ENCODE peak calls at places on chromosomes 5 and 9, in six cellular contexts. U is HCT116, G is A549, Y is HepG2, H is H1, A is K562. F is an unnamed sample.

GRCh38 chr5:178330791-178331404 is 98.3 kb upstream of the PHYKPL start:
- DNase-seq in U (no peak), G (no peak), Y (no peak), H (no peak), A (no peak), F (peak)

GRCh38 chr9:98227883-98228282 is 27.6 kb downstream of the TBC1D2 start:
- DNase-seq in U (no peak), G (no peak), Y (peak), H (no peak), A (no peak), F (no peak)

GRCh38 chr9:19619221-19619620 is 169.6 kb downstream of the SLC24A2 start:
- DNase-seq in U (no peak), G (no peak), Y (no peak), H (no peak), A (no peak), F (no peak)

GRCh38 chr5:95759634-95760033 is 28.5 kb downstream of the RHOBTB3 start:
- DNase-seq in U (no peak), G (no peak), Y (peak), H (no peak), A (no peak), F (no peak)

GRCh38 chr9:72839140-72839539 is 113.7 kb downstream of the ALDH1A1 start:
- DNase-seq in U (no peak), G (no peak), Y (no peak), H (no peak), A (no peak), F (no peak)

GRCh38 chr9:72983512-72984021 is 30.7 kb upstream of the ALDH1A1 start:
- DNase-seq in U (no peak), G (peak), Y (peak), H (no peak), A (no peak), F (no peak)

GRCh38 chr5:3234566-3234965 is 361.1 kb upstream of the IRX1 start:
- DNase-seq in U (no peak), G (no peak), Y (no peak), H (no peak), A (no peak), F (no peak)

GRCh38 chr5:38400365-38400764 is 142.0 kb downstream of the EGFLAM start:
- DNase-seq in U (no peak), G (no peak), Y (no peak), H (no peak), A (no peak), F (no peak)

GRCh38 chr9:111597852-111598729 is 1.4 kb downstream of the PTGR1 start:
- DNase-seq in U (peak), G (peak), Y (peak), H (peak), A (peak), F (peak)

GRCh38 chr5:113047234-113047633 is 70.6 kb downstream of the DCP2 start:
- DNase-seq in U (peak), G (no peak), Y (no peak), H (no peak), A (peak), F (no peak)

GRCh38 chr9:85508616-85509015 is 233.1 kb downstream of the AGTPBP1 start:
- DNase-seq in U (no peak), G (no peak), Y (peak), H (no peak), A (peak), F (no peak)

GRCh38 chr9:124010303-124010664 is 1.3 kb upstream of the LHX2 start:
- DNase-seq in U (no peak), G (no peak), Y (no peak), H (no peak), A (no peak), F (no peak)

GRCh38 chr5:87627360-87627759 is 214.6 kb upstream of the CCNH start:
- DNase-seq in U (no peak), G (no peak), Y (no peak), H (no peak), A (no peak), F (no peak)

GRCh38 chr9:128120061-128120740 is 7.3 kb downstream of the PTGES2 start:
- DNase-seq in U (no peak), G (no peak), Y (no peak), H (no peak), A (no peak), F (no peak)

GRCh38 chr9:82570226-82570625 is 492.7 kb downstream of the RASEF start:
- DNase-seq in U (no peak), G (no peak), Y (no peak), H (no peak), A (no peak), F (no peak)

GRCh38 chr5:38598994-38599611 is 42.7 kb upstream of the LIFR start:
- DNase-seq in U (peak), G (peak), Y (peak), H (no peak), A (no peak), F (no peak)

DNA sequence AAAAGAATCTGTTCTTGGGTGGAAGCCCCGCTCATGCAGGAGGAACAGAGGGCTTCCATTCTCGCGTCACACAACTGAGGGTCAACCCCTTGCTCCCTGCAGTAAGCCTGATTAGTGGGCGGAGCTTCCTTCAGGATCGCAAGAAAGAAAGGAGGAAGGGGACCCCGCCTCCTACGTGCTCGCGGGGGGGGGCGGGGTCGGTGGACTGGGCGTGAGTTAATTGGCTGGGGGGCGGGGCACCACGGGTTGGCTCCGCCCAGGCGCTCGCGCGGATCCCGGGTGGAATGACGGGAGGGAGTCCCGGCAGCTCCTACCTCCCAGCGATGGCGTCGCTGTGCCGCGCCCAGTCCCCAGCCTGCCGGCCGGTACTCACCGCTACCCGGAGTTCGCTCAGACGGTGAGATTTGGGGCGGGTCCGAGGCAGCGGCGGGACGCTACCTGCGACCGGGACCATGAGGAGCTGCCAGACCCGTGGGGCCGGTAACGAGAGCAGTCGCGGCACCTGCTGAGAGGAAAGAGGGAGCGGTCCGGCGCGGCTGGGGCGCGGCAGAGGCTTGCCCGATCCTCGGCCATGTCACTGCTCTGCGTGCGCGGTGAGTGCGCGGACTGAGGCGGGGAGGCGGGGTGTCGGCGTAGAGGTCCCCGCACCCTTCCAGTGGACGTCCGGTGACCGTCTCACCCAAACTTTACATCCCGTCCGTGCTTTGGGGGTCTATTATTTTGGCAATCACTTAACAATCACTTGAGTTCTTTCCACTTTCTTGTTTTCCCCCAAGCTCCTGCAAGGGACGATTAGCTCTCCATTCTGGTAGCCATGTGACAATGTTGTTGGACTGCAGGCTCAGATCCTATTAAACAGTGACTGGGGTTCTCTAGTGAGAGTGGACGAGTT is at the start of gene UNC13B:
- DNase-seq in U (peak), G (peak), Y (peak), H (peak), A (peak), F (peak)
- TF ChIP-seq POLR2A in U (peak), G (peak), Y (peak), H (peak), A (peak), F (no peak)

GRCh38 chr5:59003124-59003523 is 420.2 kb downstream of the RAB3C start:
- DNase-seq in U (no peak), G (no peak), Y (no peak), H (no peak), A (no peak), F (no peak)

GRCh38 chr5:59003641-59004040 is 420.8 kb downstream of the RAB3C start:
- DNase-seq in U (no peak), G (no peak), Y (no peak), H (no peak), A (no peak), F (no peak)

GRCh38 chr5:59005934-59006701 is 423.2 kb downstream of the RAB3C start:
- DNase-seq in U (no peak), G (no peak), Y (no peak), H (no peak), A (no peak), F (peak)

GRCh38 chr5:59008816-59009473 is 426.1 kb downstream of the RAB3C start:
- DNase-seq in U (no peak), G (no peak), Y (no peak), H (no peak), A (no peak), F (no peak)

GRCh38 chr5:59007460-59008063 is 424.7 kb downstream of the RAB3C start:
- DNase-seq in U (peak), G (no peak), Y (no peak), H (no peak), A (peak), F (peak)
- TF ChIP-seq CTCF in U (peak), G (peak), Y (peak), H (peak), A (no peak), F (no peak)

GRCh38 chr9:105690742-105691141 is 3.6 kb upstream of the TMEM38B start:
- DNase-seq in U (no peak), G (peak), Y (no peak), H (no peak), A (no peak), F (no peak)
- TF ChIP-seq MAX in U (no peak), G (no peak), Y (no peak), H (no peak), A (no peak), F (no peak)

DNA sequence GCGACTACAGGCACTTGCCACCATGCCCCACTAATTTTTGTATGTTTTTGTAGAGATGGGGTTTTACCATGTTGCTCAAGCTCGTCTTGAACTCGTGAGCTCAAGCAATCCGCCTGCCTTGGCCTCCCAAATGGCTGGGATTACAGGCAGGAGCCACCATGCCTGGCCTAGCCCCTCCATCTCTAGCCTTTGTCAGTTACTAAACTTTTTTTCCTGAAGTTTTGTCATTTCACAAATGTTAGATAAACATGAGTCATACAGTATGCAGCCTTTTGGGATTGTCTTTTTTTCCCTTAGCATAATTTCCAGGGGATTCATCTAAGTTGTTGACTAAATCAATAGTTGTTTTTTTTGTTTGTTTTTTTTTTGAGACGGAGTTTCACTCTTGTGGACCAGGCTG is 13.7 kb downstream of the NSD1 start:
- DNase-seq in U (no peak), G (no peak), Y (no peak), H (no peak), A (no peak), F (no peak)
- TF ChIP-seq POLR2A in U (no peak), G (no peak), Y (no peak), H (no peak), A (no peak), F (no peak)

F was measured in NB4.